ENCODE peak calls at places on chromosomes 7 and 10, in eight cellular contexts. One of them, this sample, is unnamed.

GRCh38 chr7:19177269-19177668 is 32.0 kb upstream of the FERD3L start:
- DNase-seq in H1: no peak
- DNase-seq in right atrium auricular region: no peak
- DNase-seq in pancreas: no peak
- DNase-seq in psoas muscle: no peak
- DNase-seq in body of pancreas: no peak
- DNase-seq in CD8-positive, alpha-beta memory T cell: no peak
- DNase-seq in upper lobe of left lung: no peak
- DNase-seq in this sample: no peak

GRCh38 chr10:121572857-121573540 is 25.2 kb downstream of the FGFR2 start:
- DNase-seq in body of pancreas: no peak
- DNase-seq in CD8-positive, alpha-beta memory T cell: no peak
- DNase-seq in pancreas: no peak
- DNase-seq in psoas muscle: no peak
- DNase-seq in H1: no peak
- DNase-seq in right atrium auricular region: no peak
- DNase-seq in upper lobe of left lung: no peak
- DNase-seq in this sample: no peak

GRCh38 chr7:120272896-120273475 is at the start of gene KCND2:
- DNase-seq in psoas muscle: no peak
- DNase-seq in right atrium auricular region: no peak
- DNase-seq in body of pancreas: no peak
- DNase-seq in CD8-positive, alpha-beta memory T cell: no peak
- DNase-seq in upper lobe of left lung: no peak
- DNase-seq in pancreas: no peak
- DNase-seq in H1: peak; percentile 76
- DNase-seq in this sample: no peak

GRCh38 chr10:13808556-13809391 is 222.0 kb downstream of the PRPF18 start:
- DNase-seq in pancreas: no peak
- DNase-seq in right atrium auricular region: no peak
- DNase-seq in H1: no peak
- DNase-seq in body of pancreas: no peak
- DNase-seq in CD8-positive, alpha-beta memory T cell: no peak
- DNase-seq in psoas muscle: no peak
- DNase-seq in upper lobe of left lung: no peak
- DNase-seq in this sample: no peak

GRCh38 chr10:43680035-43680434 is 31.4 kb upstream of the ZNF32 start:
- DNase-seq in pancreas: no peak
- DNase-seq in upper lobe of left lung: no peak
- DNase-seq in body of pancreas: no peak
- DNase-seq in right atrium auricular region: no peak
- DNase-seq in CD8-positive, alpha-beta memory T cell: no peak
- DNase-seq in psoas muscle: no peak
- DNase-seq in H1: no peak
- DNase-seq in this sample: no peak

GRCh38 chr10:101624526-101625102 is 36.5 kb downstream of the DPCD start:
- DNase-seq in H1: no peak
- DNase-seq in body of pancreas: no peak
- DNase-seq in upper lobe of left lung: no peak
- DNase-seq in right atrium auricular region: no peak
- DNase-seq in pancreas: no peak
- DNase-seq in psoas muscle: no peak
- DNase-seq in CD8-positive, alpha-beta memory T cell: no peak
- DNase-seq in this sample: no peak

GRCh38 chr10:77737608-77738007 is 100.0 kb upstream of the KCNMA1 start:
- DNase-seq in pancreas: no peak
- DNase-seq in body of pancreas: no peak
- DNase-seq in H1: no peak
- DNase-seq in CD8-positive, alpha-beta memory T cell: no peak
- DNase-seq in upper lobe of left lung: no peak
- DNase-seq in right atrium auricular region: no peak
- DNase-seq in psoas muscle: no peak
- DNase-seq in this sample: no peak

GRCh38 chr7:7330997-7331396 is 148.7 kb downstream of the C1GALT1 start:
- DNase-seq in right atrium auricular region: no peak
- DNase-seq in psoas muscle: no peak
- DNase-seq in pancreas: no peak
- DNase-seq in body of pancreas: no peak
- DNase-seq in upper lobe of left lung: no peak
- DNase-seq in CD8-positive, alpha-beta memory T cell: no peak
- DNase-seq in H1: no peak
- DNase-seq in this sample: no peak

GRCh38 chr10:7364474-7364873 is 46.4 kb downstream of the SFMBT2 start:
- DNase-seq in psoas muscle: no peak
- DNase-seq in CD8-positive, alpha-beta memory T cell: no peak
- DNase-seq in right atrium auricular region: no peak
- DNase-seq in upper lobe of left lung: no peak
- DNase-seq in body of pancreas: no peak
- DNase-seq in H1: no peak
- DNase-seq in pancreas: no peak
- DNase-seq in this sample: no peak

GRCh38 chr10:7363700-7364099 is 47.1 kb downstream of the SFMBT2 start:
- DNase-seq in upper lobe of left lung: no peak
- DNase-seq in H1: no peak
- DNase-seq in pancreas: no peak
- DNase-seq in body of pancreas: no peak
- DNase-seq in CD8-positive, alpha-beta memory T cell: no peak
- DNase-seq in psoas muscle: no peak
- DNase-seq in right atrium auricular region: no peak
- DNase-seq in this sample: no peak

GRCh38 chr10:7362451-7362850 is 48.4 kb downstream of the SFMBT2 start:
- DNase-seq in CD8-positive, alpha-beta memory T cell: no peak
- DNase-seq in body of pancreas: no peak
- DNase-seq in right atrium auricular region: no peak
- DNase-seq in pancreas: no peak
- DNase-seq in psoas muscle: no peak
- DNase-seq in H1: no peak
- DNase-seq in upper lobe of left lung: no peak
- DNase-seq in this sample: no peak

GRCh38 chr10:7357193-7357592 is 53.6 kb downstream of the SFMBT2 start:
- DNase-seq in right atrium auricular region: no peak
- DNase-seq in pancreas: no peak
- DNase-seq in body of pancreas: no peak
- DNase-seq in H1: no peak
- DNase-seq in psoas muscle: no peak
- DNase-seq in upper lobe of left lung: no peak
- DNase-seq in CD8-positive, alpha-beta memory T cell: no peak
- DNase-seq in this sample: no peak

DNA sequence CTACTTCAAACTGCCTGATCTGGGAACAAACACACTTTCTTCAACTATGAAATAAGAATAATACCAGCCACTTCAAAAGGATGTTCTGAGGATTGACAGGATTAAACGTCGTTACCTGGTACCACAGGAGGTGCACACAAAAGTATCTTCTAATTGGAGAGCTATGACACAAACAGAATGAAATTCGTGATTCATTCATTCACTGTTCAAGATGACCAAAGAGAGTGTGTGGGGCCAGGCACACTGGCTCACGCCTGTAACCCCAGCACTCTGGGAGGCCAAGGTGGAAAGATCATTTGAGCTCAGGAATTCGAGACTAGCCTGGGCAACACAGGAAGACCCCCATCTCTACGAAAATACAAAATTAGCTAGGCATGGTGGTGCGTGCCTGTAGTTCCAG is 50.9 kb downstream of the SFMBT2 start:
- DNase-seq in upper lobe of left lung: no peak
- DNase-seq in pancreas: no peak
- DNase-seq in psoas muscle: no peak
- DNase-seq in CD8-positive, alpha-beta memory T cell: no peak
- DNase-seq in body of pancreas: no peak
- DNase-seq in right atrium auricular region: no peak
- DNase-seq in H1: no peak
- DNase-seq in this sample: no peak
- H3K36me3 ChIP-seq in upper lobe of left lung: no peaks in the 10 kb centered on the region
- H3K36me3 ChIP-seq in pancreas: no peaks in the 10 kb centered on the region
- H3K36me3 ChIP-seq in psoas muscle: no peaks in the 10 kb centered on the region
- H3K36me3 ChIP-seq in CD8-positive, alpha-beta memory T cell: peaks cover 11% of the 10 kb centered on the region
- H3K36me3 ChIP-seq in body of pancreas: no peaks in the 10 kb centered on the region
- H3K36me3 ChIP-seq in right atrium auricular region: peaks cover under 1% of the 10 kb centered on the region
- H3K36me3 ChIP-seq in H1: peaks cover 14% of the 10 kb centered on the region
- H3K36me3 ChIP-seq in this sample: peaks cover 3% of the 10 kb centered on the region

GRCh38 chr7:25669300-25669781 is 441.1 kb upstream of the NPVF start:
- DNase-seq in CD8-positive, alpha-beta memory T cell: no peak
- DNase-seq in pancreas: no peak
- DNase-seq in body of pancreas: no peak
- DNase-seq in right atrium auricular region: no peak
- DNase-seq in H1: no peak
- DNase-seq in psoas muscle: no peak
- DNase-seq in upper lobe of left lung: no peak
- DNase-seq in this sample: no peak

GRCh38 chr7:25669954-25670841 is 441.9 kb upstream of the NPVF start:
- DNase-seq in body of pancreas: peak; percentile 21
- DNase-seq in psoas muscle: peak; percentile 35
- DNase-seq in pancreas: no peak
- DNase-seq in H1: no peak
- DNase-seq in upper lobe of left lung: no peak
- DNase-seq in CD8-positive, alpha-beta memory T cell: no peak
- DNase-seq in right atrium auricular region: peak; percentile 86
- DNase-seq in this sample: no peak

GRCh38 chr7:25666671-25667060 is 438.4 kb upstream of the NPVF start:
- DNase-seq in upper lobe of left lung: no peak
- DNase-seq in H1: no peak
- DNase-seq in CD8-positive, alpha-beta memory T cell: no peak
- DNase-seq in right atrium auricular region: no peak
- DNase-seq in pancreas: no peak
- DNase-seq in body of pancreas: no peak
- DNase-seq in psoas muscle: no peak
- DNase-seq in this sample: no peak

GRCh38 chr7:25672476-25672875 is 444.2 kb upstream of the NPVF start:
- DNase-seq in psoas muscle: no peak
- DNase-seq in H1: no peak
- DNase-seq in pancreas: no peak
- DNase-seq in CD8-positive, alpha-beta memory T cell: no peak
- DNase-seq in body of pancreas: no peak
- DNase-seq in right atrium auricular region: no peak
- DNase-seq in upper lobe of left lung: no peak
- DNase-seq in this sample: no peak

DNA sequence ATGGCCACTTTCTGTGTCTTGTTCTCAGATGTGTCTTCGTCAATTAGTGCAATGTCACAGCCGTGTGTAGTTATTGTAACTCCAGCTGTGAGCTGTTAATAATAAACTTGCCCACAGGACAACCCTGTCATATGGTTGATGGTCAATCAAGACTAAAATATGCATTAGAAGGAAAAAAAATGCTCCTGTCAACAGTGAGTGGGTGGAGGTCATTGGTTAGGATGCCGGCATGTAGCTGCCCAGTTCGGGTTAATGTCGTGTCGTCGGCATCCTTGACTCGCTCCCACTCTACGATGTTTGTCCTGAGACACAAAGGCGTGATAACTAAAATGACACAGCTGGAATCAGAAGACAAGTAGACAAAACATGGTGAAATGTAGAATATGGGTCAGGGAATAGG is 442.8 kb upstream of the NPVF start:
- DNase-seq in pancreas: no peak
- DNase-seq in right atrium auricular region: no peak
- DNase-seq in H1: no peak
- DNase-seq in CD8-positive, alpha-beta memory T cell: no peak
- DNase-seq in body of pancreas: no peak
- DNase-seq in psoas muscle: no peak
- DNase-seq in upper lobe of left lung: no peak
- DNase-seq in this sample: no peak
- H3K27me3 ChIP-seq in pancreas: no peaks in the 10 kb centered on the region
- H3K27me3 ChIP-seq in right atrium auricular region: no peaks in the 10 kb centered on the region
- H3K27me3 ChIP-seq in H1: no peaks in the 10 kb centered on the region
- H3K27me3 ChIP-seq in CD8-positive, alpha-beta memory T cell: no peaks in the 10 kb centered on the region
- H3K27me3 ChIP-seq in body of pancreas: no peaks in the 10 kb centered on the region
- H3K27me3 ChIP-seq in psoas muscle: no peaks in the 10 kb centered on the region
- H3K27me3 ChIP-seq in upper lobe of left lung: no peaks in the 10 kb centered on the region
- H3K27me3 ChIP-seq in this sample: no peaks in the 10 kb centered on the region

GRCh38 chr7:150399421-150399820 is 20.3 kb downstream of the ZNF775 start:
- DNase-seq in upper lobe of left lung: peak; percentile 10
- DNase-seq in CD8-positive, alpha-beta memory T cell: no peak
- DNase-seq in psoas muscle: no peak
- DNase-seq in H1: no peak
- DNase-seq in pancreas: no peak
- DNase-seq in body of pancreas: no peak
- DNase-seq in right atrium auricular region: no peak
- DNase-seq in this sample: no peak

GRCh38 chr7:150398108-150398964 is 19.2 kb downstream of the ZNF775 start:
- DNase-seq in CD8-positive, alpha-beta memory T cell: no peak
- DNase-seq in psoas muscle: no peak
- DNase-seq in upper lobe of left lung: no peak
- DNase-seq in pancreas: no peak
- DNase-seq in right atrium auricular region: no peak
- DNase-seq in body of pancreas: no peak
- DNase-seq in H1: no peak
- DNase-seq in this sample: no peak

GRCh38 chr7:150399861-150400778 is 21.0 kb downstream of the ZNF775 start:
- DNase-seq in CD8-positive, alpha-beta memory T cell: no peak
- DNase-seq in body of pancreas: no peak
- DNase-seq in right atrium auricular region: no peak
- DNase-seq in pancreas: no peak
- DNase-seq in H1: no peak
- DNase-seq in upper lobe of left lung: peak; percentile 20
- DNase-seq in psoas muscle: no peak
- DNase-seq in this sample: no peak

GRCh38 chr7:150397376-150398107 is 18.4 kb downstream of the ZNF775 start:
- DNase-seq in pancreas: no peak
- DNase-seq in body of pancreas: no peak
- DNase-seq in psoas muscle: no peak
- DNase-seq in upper lobe of left lung: no peak
- DNase-seq in H1: no peak
- DNase-seq in CD8-positive, alpha-beta memory T cell: no peak
- DNase-seq in right atrium auricular region: no peak
- DNase-seq in this sample: no peak

GRCh38 chr7:150398965-150399320 is 19.8 kb downstream of the ZNF775 start:
- DNase-seq in H1: no peak
- DNase-seq in pancreas: no peak
- DNase-seq in right atrium auricular region: no peak
- DNase-seq in psoas muscle: no peak
- DNase-seq in CD8-positive, alpha-beta memory T cell: no peak
- DNase-seq in upper lobe of left lung: peak; percentile 12
- DNase-seq in body of pancreas: no peak
- DNase-seq in this sample: no peak
- H3K4me1 ChIP-seq in H1: peaks cover 47% of the 10 kb centered on the region
- H3K4me1 ChIP-seq in pancreas: peaks cover 9% of the 10 kb centered on the region
- H3K4me1 ChIP-seq in right atrium auricular region: no peaks in the 10 kb centered on the region
- H3K4me1 ChIP-seq in psoas muscle: no peaks in the 10 kb centered on the region
- H3K4me1 ChIP-seq in CD8-positive, alpha-beta memory T cell: peaks cover 7% of the 10 kb centered on the region
- H3K4me1 ChIP-seq in upper lobe of left lung: peaks cover 3% of the 10 kb centered on the region
- H3K4me1 ChIP-seq in body of pancreas: peaks cover 27% of the 10 kb centered on the region
- H3K4me1 ChIP-seq in this sample: peaks cover 26% of the 10 kb centered on the region

GRCh38 chr10:3150366-3150765 is 22.2 kb downstream of the PITRM1 start:
- DNase-seq in upper lobe of left lung: no peak
- DNase-seq in CD8-positive, alpha-beta memory T cell: no peak
- DNase-seq in right atrium auricular region: no peak
- DNase-seq in pancreas: no peak
- DNase-seq in H1: no peak
- DNase-seq in body of pancreas: no peak
- DNase-seq in psoas muscle: no peak
- DNase-seq in this sample: no peak

GRCh38 chr10:3148041-3148440 is 24.5 kb downstream of the PITRM1 start:
- DNase-seq in pancreas: no peak
- DNase-seq in CD8-positive, alpha-beta memory T cell: no peak
- DNase-seq in psoas muscle: no peak
- DNase-seq in H1: no peak
- DNase-seq in body of pancreas: no peak
- DNase-seq in upper lobe of left lung: no peak
- DNase-seq in right atrium auricular region: no peak
- DNase-seq in this sample: no peak

GRCh38 chr10:3150961-3151360 is 21.6 kb downstream of the PITRM1 start:
- DNase-seq in CD8-positive, alpha-beta memory T cell: no peak
- DNase-seq in psoas muscle: no peak
- DNase-seq in upper lobe of left lung: no peak
- DNase-seq in pancreas: no peak
- DNase-seq in H1: no peak
- DNase-seq in right atrium auricular region: no peak
- DNase-seq in body of pancreas: no peak
- DNase-seq in this sample: no peak

GRCh38 chr10:3148994-3149393 is 23.6 kb downstream of the PITRM1 start:
- DNase-seq in psoas muscle: no peak
- DNase-seq in pancreas: no peak
- DNase-seq in upper lobe of left lung: no peak
- DNase-seq in H1: no peak
- DNase-seq in body of pancreas: peak; percentile 26
- DNase-seq in right atrium auricular region: no peak
- DNase-seq in CD8-positive, alpha-beta memory T cell: no peak
- DNase-seq in this sample: no peak

DNA sequence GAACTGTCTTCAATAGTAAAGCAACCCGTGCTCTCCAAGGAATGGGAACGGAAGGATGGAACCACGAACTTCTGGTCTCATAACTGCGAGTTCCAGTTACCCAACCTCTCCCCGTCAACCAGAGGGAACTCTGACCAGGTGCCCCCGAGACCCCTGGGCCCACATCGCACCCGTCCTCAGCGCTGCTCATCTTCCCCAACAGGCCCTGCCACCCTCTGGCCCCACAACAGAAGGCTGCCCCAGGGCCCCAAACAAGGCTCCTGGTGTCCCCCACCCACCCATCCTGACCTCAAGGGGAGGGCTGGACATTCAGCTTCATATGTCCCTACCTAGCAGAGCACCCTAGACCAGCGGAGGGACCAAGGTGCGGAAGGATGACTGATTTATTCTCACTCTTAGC is 22.7 kb downstream of the PITRM1 start:
- DNase-seq in right atrium auricular region: no peak
- DNase-seq in psoas muscle: no peak
- DNase-seq in pancreas: no peak
- DNase-seq in H1: no peak
- DNase-seq in upper lobe of left lung: no peak
- DNase-seq in CD8-positive, alpha-beta memory T cell: no peak
- DNase-seq in body of pancreas: no peak
- DNase-seq in this sample: no peak
- H3K36me3 ChIP-seq in right atrium auricular region: peaks cover 95% of the 10 kb centered on the region
- H3K36me3 ChIP-seq in psoas muscle: peaks cover 11% of the 10 kb centered on the region
- H3K36me3 ChIP-seq in pancreas: peaks cover 14% of the 10 kb centered on the region
- H3K36me3 ChIP-seq in H1: peaks cover 10% of the 10 kb centered on the region
- H3K36me3 ChIP-seq in upper lobe of left lung: peaks cover 92% of the 10 kb centered on the region
- H3K36me3 ChIP-seq in CD8-positive, alpha-beta memory T cell: peaks cover 81% of the 10 kb centered on the region
- H3K36me3 ChIP-seq in body of pancreas: peaks cover 49% of the 10 kb centered on the region
- H3K36me3 ChIP-seq in this sample: peaks cover 9% of the 10 kb centered on the region